ENCODE peak calls at places on chromosomes 11 and 22, in six cellular contexts. E, X, A, I, Y and H are unnamed samples.

GRCh38 chr22:19891350-19892248 is 36.9 kb upstream of the GNB1L start:
- DNase-seq in E (peak; percentile 61), X (peak; percentile 54), A (peak; percentile 6), I (peak; percentile 71), Y (peak; percentile 92), H (peak; percentile 71)

GRCh38 chr11:106156290-106156937 is 79.0 kb downstream of the AASDHPPT start:
- DNase-seq in E (no peak), X (no peak), A (no peak), I (peak; percentile 62), Y (peak; percentile 82), H (peak; percentile 21)

GRCh38 chr11:116576523-116576922 is 196.3 kb downstream of the BUD13 start:
- DNase-seq in E (no peak), X (no peak), A (no peak), I (peak; percentile 18), Y (peak; percentile 68), H (no peak)

GRCh38 chr22:44661659-44662569 is 40.1 kb upstream of the PRR5 start:
- DNase-seq in E (no peak), X (no peak), A (no peak), I (no peak), Y (no peak), H (no peak)

GRCh38 chr11:63227521-63228107 is 15.8 kb downstream of the SLC22A25 start:
- DNase-seq in E (no peak), X (no peak), A (no peak), I (no peak), Y (peak; percentile 7), H (no peak)

GRCh38 chr22:37643225-37643847 is 3.9 kb downstream of the SH3BP1 start:
- DNase-seq in E (peak; percentile 94), X (no peak), A (no peak), I (peak; percentile 87), Y (peak; percentile 82), H (peak; percentile 79)

GRCh38 chr11:108670381-108670930 is 5.6 kb downstream of the DDX10 start:
- DNase-seq in E (no peak), X (no peak), A (no peak), I (peak; percentile 37), Y (no peak), H (no peak)

GRCh38 chr22:42796081-42796480 is 61.0 kb downstream of the ARFGAP3 start:
- DNase-seq in E (no peak), X (no peak), A (no peak), I (no peak), Y (no peak), H (no peak)

GRCh38 chr11:130622126-130622525 is 173.7 kb downstream of the ADAMTS15 start:
- DNase-seq in E (no peak), X (no peak), A (no peak), I (no peak), Y (no peak), H (no peak)

GRCh38 chr11:12214751-12215150 is 104.4 kb downstream of the MICAL2 start:
- DNase-seq in E (no peak), X (no peak), A (no peak), I (no peak), Y (peak; percentile 60), H (no peak)

GRCh38 chr11:16893456-16894076 is 120.6 kb downstream of the PLEKHA7 start:
- DNase-seq in E (no peak), X (no peak), A (no peak), I (no peak), Y (no peak), H (no peak)

GRCh38 chr11:122784325-122785155 is 53.8 kb upstream of the CRTAM start:
- DNase-seq in E (no peak), X (no peak), A (no peak), I (peak; percentile 90), Y (peak; percentile 97), H (no peak)

GRCh38 chr11:7498193-7498592 is 12.9 kb downstream of the OLFML1 start:
- DNase-seq in E (no peak), X (no peak), A (no peak), I (no peak), Y (no peak), H (no peak)

GRCh38 chr11:94574193-94574961 is 7.2 kb downstream of the PIWIL4 start:
- DNase-seq in E (no peak), X (no peak), A (no peak), I (peak; percentile 56), Y (peak; percentile 87), H (no peak)

GRCh38 chr11:28981331-28981865 is 873.2 kb downstream of the METTL15 start:
- DNase-seq in E (no peak), X (no peak), A (peak; percentile 13), I (no peak), Y (no peak), H (no peak)

GRCh38 chr11:77821349-77821851 is 456 bp downstream of the AAMDC start:
- DNase-seq in E (peak; percentile 60), X (no peak), A (no peak), I (peak; percentile 47), Y (peak; percentile 65), H (no peak)

GRCh38 chr11:86947541-86947940 is 7.7 kb downstream of the FZD4 start:
- DNase-seq in E (no peak), X (no peak), A (no peak), I (no peak), Y (peak; percentile 68), H (no peak)

GRCh38 chr22:36911887-36912661 is 1.4 kb upstream of the CSF2RB start:
- DNase-seq in E (no peak), X (no peak), A (no peak), I (peak; percentile 43), Y (peak; percentile 31), H (no peak)

GRCh38 chr11:22666700-22667439 is 459 bp downstream of the GAS2 start:
- DNase-seq in E (peak; percentile 85), X (peak; percentile 11), A (no peak), I (peak; percentile 5), Y (peak; percentile 20), H (peak; percentile 39)

GRCh38 chr11:66007201-66007634 is 4.6 kb upstream of the CST6 start:
- DNase-seq in E (no peak), X (no peak), A (no peak), I (no peak), Y (no peak), H (no peak)

GRCh38 chr11:57426439-57426753 is 525 bp downstream of the SLC43A3 start:
- DNase-seq in E (no peak), X (no peak), A (no peak), I (no peak), Y (no peak), H (no peak)

GRCh38 chr22:47000888-47001287 is 238.4 kb downstream of the TBC1D22A start:
- DNase-seq in E (no peak), X (no peak), A (no peak), I (peak; percentile 18), Y (peak; percentile 14), H (no peak)

GRCh38 chr11:110432713-110433392 is 3.1 kb downstream of the FDX1 start:
- DNase-seq in E (no peak), X (no peak), A (no peak), I (no peak), Y (no peak), H (no peak)

GRCh38 chr11:79321282-79321681 is 119.5 kb downstream of the TENM4 start:
- DNase-seq in E (no peak), X (no peak), A (no peak), I (no peak), Y (peak; percentile 5), H (no peak)

GRCh38 chr11:78149646-78150045 is 10.2 kb upstream of the ALG8 start:
- DNase-seq in E (no peak), X (no peak), A (no peak), I (peak; percentile 69), Y (peak; percentile 72), H (no peak)